ENCODE peak calls at places on chromosome 2, in nine cellular contexts. B, V, L, U, K, A, S, I and D are unnamed samples. For H3K4me1, the result is how much of the 10 kb centered on the place peaks cover.

GRCh38 chr2:230794472-230794871 is 70.3 kb upstream of the ITM2C start:
- DNase-seq in B (no peak), V (peak), L (no peak), U (peak), K (no peak), A (no peak), S (no peak), I (no peak), D (peak)

GRCh38 chr2:226215902-226216503 is 583.6 kb downstream of the IRS1 start:
- DNase-seq in B (peak), V (peak), L (peak), U (peak), K (peak), A (no peak), S (peak), I (peak), D (peak)

GRCh38 chr2:178193496-178193822 is 853 bp upstream of the OSBPL6 start:
- DNase-seq in B (no peak), V (no peak), L (no peak), U (no peak), K (no peak), A (no peak), S (no peak), I (no peak), D (no peak)

GRCh38 chr2:24948506-24948905 is 23.2 kb downstream of the DNAJC27 start:
- DNase-seq in B (no peak), V (no peak), L (no peak), U (no peak), K (no peak), A (no peak), S (no peak), I (no peak), D (no peak)

GRCh38 chr2:236216711-236217110 is 47.5 kb downstream of the ASB18 start:
- DNase-seq in B (no peak), V (no peak), L (no peak), U (no peak), K (no peak), A (no peak), S (no peak), I (no peak), D (no peak)

GRCh38 chr2:170013802-170014551 is 164.0 kb upstream of the MYO3B start:
- DNase-seq in B (no peak), V (peak), L (no peak), U (peak), K (no peak), A (no peak), S (no peak), I (peak), D (no peak)

GRCh38 chr2:19474128-19474527 is 115.7 kb upstream of the OSR1 start:
- DNase-seq in B (no peak), V (no peak), L (no peak), U (peak), K (no peak), A (no peak), S (no peak), I (no peak), D (peak)

GRCh38 chr2:32627441-32627900 is 379 bp upstream of the TTC27 start:
- DNase-seq in B (peak), V (peak), L (peak), U (peak), K (peak), A (no peak), S (peak), I (peak), D (peak)

GRCh38 chr2:144377929-144378328 is 142.0 kb downstream of the ZEB2 start:
- DNase-seq in B (no peak), V (no peak), L (no peak), U (no peak), K (no peak), A (no peak), S (no peak), I (no peak), D (no peak)

GRCh38 chr2:85840091-85840490 is 48.7 kb downstream of the ST3GAL5 start:
- DNase-seq in B (no peak), V (no peak), L (no peak), U (no peak), K (no peak), A (no peak), S (no peak), I (no peak), D (no peak)

GRCh38 chr2:79971807-79972206 is 332.7 kb downstream of the LRRTM1 start:
- DNase-seq in B (no peak), V (peak), L (no peak), U (no peak), K (no peak), A (no peak), S (no peak), I (no peak), D (no peak)

GRCh38 chr2:11397046-11397445 is 52.6 kb upstream of the ROCK2 start:
- DNase-seq in B (no peak), V (no peak), L (no peak), U (no peak), K (no peak), A (peak), S (no peak), I (no peak), D (no peak)

GRCh38 chr2:84031312-84031711 is 427.8 kb downstream of the SUCLG1 start:
- DNase-seq in B (no peak), V (no peak), L (no peak), U (no peak), K (no peak), A (no peak), S (no peak), I (no peak), D (no peak)

GRCh38 chr2:159349674-159350299 is 63.3 kb upstream of the WDSUB1 start:
- DNase-seq in B (no peak), V (no peak), L (no peak), U (no peak), K (no peak), A (no peak), S (no peak), I (no peak), D (no peak)

GRCh38 chr2:98444436-98445166 is at the start of gene INPP4A:
- DNase-seq in B (peak), V (peak), L (peak), U (peak), K (peak), A (peak), S (peak), I (peak), D (peak)

GRCh38 chr2:212686285-212686895 is 147.8 kb upstream of the ERBB4 start:
- DNase-seq in B (peak), V (peak), L (peak), U (peak), K (no peak), A (no peak), S (peak), I (peak), D (peak)

GRCh38 chr2:221572821-221573429 is 821 bp upstream of the EPHA4 start:
- DNase-seq in B (peak), V (peak), L (peak), U (peak), K (no peak), A (peak), S (peak), I (peak), D (peak)

GRCh38 chr2:135662088-135662487 is 79.6 kb upstream of the UBXN4 start:
- DNase-seq in B (no peak), V (no peak), L (peak), U (peak), K (no peak), A (no peak), S (no peak), I (no peak), D (no peak)

GRCh38 chr2:160140001-160140400 is 60.1 kb downstream of the ITGB6 start:
- DNase-seq in B (no peak), V (no peak), L (peak), U (no peak), K (no peak), A (no peak), S (no peak), I (no peak), D (no peak)

GRCh38 chr2:239225921-239226561 is 174.8 kb downstream of the HDAC4 start:
- DNase-seq in B (peak), V (no peak), L (peak), U (peak), K (no peak), A (no peak), S (peak), I (no peak), D (no peak)

GRCh38 chr2:201931955-201932354 is 101.7 kb upstream of the FZD7 start:
- DNase-seq in B (no peak), V (no peak), L (peak), U (no peak), K (no peak), A (no peak), S (no peak), I (no peak), D (no peak)

GRCh38 chr2:239724851-239725550 is 300.1 kb downstream of the NDUFA10 start:
- DNase-seq in B (peak), V (no peak), L (peak), U (no peak), K (no peak), A (no peak), S (no peak), I (peak), D (no peak)

DNA sequence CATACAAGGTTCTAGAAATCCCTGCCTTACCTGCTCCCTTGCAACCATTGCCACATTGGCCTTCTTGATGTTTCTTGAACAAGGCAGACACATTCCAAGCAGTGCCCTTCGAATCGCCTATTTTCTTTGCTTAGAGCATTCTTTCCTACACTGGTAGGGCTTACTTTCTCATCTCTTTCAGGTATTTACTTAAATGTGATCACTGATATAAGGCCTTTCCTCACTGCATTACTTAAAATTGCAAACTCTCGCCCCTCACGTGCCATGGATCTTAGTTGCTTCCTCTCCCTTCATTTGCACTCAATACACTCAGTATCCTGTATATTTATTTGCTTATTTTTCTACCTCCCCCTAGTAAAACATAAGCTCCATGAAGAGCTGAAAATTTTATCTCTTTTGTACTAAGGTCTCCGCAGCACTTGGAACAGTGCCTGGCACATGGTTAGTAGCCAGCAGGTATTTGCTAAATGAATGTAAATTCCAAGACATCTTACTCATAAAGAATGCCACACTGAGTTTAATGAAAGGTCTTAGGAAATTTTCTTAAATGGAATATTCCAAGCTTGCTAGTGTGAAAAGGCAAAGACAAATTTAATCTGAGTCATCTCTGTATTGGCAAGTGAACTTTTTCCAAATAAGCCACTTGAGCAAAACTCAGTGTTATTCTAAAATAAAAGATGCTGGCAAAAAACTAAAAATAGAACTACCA is 42.4 kb upstream of the FIGN start:
- DNase-seq in B (peak), V (no peak), L (no peak), U (peak), K (no peak), A (no peak), S (no peak), I (no peak), D (no peak)
- H3K4me1 ChIP-seq in B (under half), V (under half), L (under half), U (under half), K (under half), A (under half), S (under half), I (under half), D (under half)

GRCh38 chr2:102826904-102827303 is 65.1 kb downstream of the TMEM182 start:
- DNase-seq in B (peak), V (peak), L (no peak), U (peak), K (no peak), A (peak), S (peak), I (peak), D (no peak)
- H3K27ac ChIP-seq in B (no peak), V (no peak), L (no peak), U (no peak), K (no peak), A (peak), S (no peak), I (no peak), D (no peak)

GRCh38 chr2:2902551-2903216 is 474.9 kb downstream of the EIPR1 start:
- DNase-seq in B (no peak), V (no peak), L (no peak), U (no peak), K (no peak), A (no peak), S (no peak), I (no peak), D (no peak)
- H3K4me1 ChIP-seq in B (under half), V (under half), L (under half), U (under half), K (under half), A (under half), S (under half), I (under half), D (under half)

DNA sequence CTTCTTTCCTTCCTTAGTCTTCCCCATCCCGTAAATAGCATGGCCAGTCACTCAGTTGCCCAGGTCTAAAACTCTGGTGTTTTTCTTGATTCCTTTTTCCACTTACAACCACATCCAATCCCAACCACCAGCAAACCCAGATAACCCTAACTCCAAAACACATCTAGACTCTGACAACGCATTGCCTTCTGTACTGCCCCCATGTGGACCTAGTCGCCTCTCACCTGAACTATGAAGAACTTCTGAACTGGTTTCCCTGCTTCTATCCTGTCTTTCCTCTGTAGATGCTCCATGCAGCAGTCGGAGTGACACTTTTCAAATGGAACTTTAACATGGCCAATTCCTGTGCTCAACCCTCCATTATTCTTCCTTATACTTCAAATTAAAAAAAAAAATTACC is 26.5 kb downstream of the ST6GAL2 start:
- DNase-seq in B (no peak), V (peak), L (no peak), U (no peak), K (no peak), A (no peak), S (no peak), I (no peak), D (no peak)
- H3K27ac ChIP-seq in B (no peak), V (no peak), L (no peak), U (no peak), K (no peak), A (no peak), S (no peak), I (no peak), D (no peak)

DNA sequence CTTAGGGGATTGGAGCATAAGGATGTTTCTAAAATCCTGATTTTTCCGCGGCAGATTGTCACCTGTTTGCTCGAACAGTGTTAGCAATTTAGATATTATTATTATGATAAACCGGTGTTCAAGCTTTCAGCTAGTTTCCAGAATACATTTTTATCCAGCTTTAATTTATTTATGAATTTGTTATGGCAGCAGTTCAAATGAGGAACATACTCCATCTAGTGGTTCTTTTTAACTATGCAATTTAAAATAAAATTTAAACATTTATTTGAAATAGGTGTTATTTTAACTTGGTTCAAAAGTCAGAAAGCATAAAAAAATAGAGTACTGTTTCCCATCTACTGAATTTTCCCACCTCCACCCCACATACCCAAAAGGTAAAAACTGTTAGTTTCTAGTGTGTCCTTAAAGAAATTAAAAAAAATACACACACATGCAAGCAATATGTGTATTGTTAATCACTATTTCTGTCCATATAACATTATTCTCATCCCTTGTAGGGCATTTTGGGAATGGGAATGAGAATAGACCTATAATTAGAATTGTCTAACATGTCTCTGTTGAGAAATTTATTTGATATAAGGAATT is 23.2 kb downstream of the ACOXL start:
- DNase-seq in B (no peak), V (no peak), L (peak), U (no peak), K (no peak), A (no peak), S (no peak), I (no peak), D (peak)
- H3K4me1 ChIP-seq in B (under half), V (under half), L (under half), U (under half), K (under half), A (under half), S (under half), I (under half), D (under half)